ENCODE peak calls at places on chromosomes 5 and 9, in five cellular contexts. One of them, this sample, is unnamed.
A peak's percentile ranks its signal among the peaks of the same experiment; 100 is the strongest.

GRCh38 chr9:81814794-81815464 is 113.3 kb upstream of the SPATA31D4 start:
- DNase-seq in mesenteric fat pad: no peak
- DNase-seq in AG09309: no peak
- DNase-seq in CD8-positive, alpha-beta memory T cell: no peak
- DNase-seq in NCI-H1105 treated with DMSO at 0.1 percent for 48 hours: no peak
- DNase-seq in this sample: no peak

GRCh38 chr5:17114233-17114632 is 103.2 kb upstream of the BASP1 start:
- DNase-seq in mesenteric fat pad: no peak
- DNase-seq in AG09309: no peak
- DNase-seq in CD8-positive, alpha-beta memory T cell: no peak
- DNase-seq in NCI-H1105 treated with DMSO at 0.1 percent for 48 hours: no peak
- DNase-seq in this sample: no peak

GRCh38 chr5:134576386-134577021 is 51.0 kb downstream of the JADE2 start:
- DNase-seq in mesenteric fat pad: no peak
- DNase-seq in AG09309: no peak
- DNase-seq in CD8-positive, alpha-beta memory T cell: no peak
- DNase-seq in NCI-H1105 treated with DMSO at 0.1 percent for 48 hours: no peak
- DNase-seq in this sample: no peak

GRCh38 chr5:125154321-125154811 is 407.9 kb upstream of the ZNF608 start:
- DNase-seq in mesenteric fat pad: no peak
- DNase-seq in AG09309: no peak
- DNase-seq in CD8-positive, alpha-beta memory T cell: no peak
- DNase-seq in NCI-H1105 treated with DMSO at 0.1 percent for 48 hours: no peak
- DNase-seq in this sample: no peak

GRCh38 chr5:154865466-154866184 is 7.2 kb downstream of the CNOT8 start:
- DNase-seq in mesenteric fat pad: no peak
- DNase-seq in AG09309: no peak
- DNase-seq in CD8-positive, alpha-beta memory T cell: no peak
- DNase-seq in NCI-H1105 treated with DMSO at 0.1 percent for 48 hours: no peak
- DNase-seq in this sample: no peak

GRCh38 chr5:150321784-150322183 is 19.1 kb upstream of the ARSI start:
- DNase-seq in mesenteric fat pad: no peak
- DNase-seq in AG09309: no peak
- DNase-seq in CD8-positive, alpha-beta memory T cell: no peak
- DNase-seq in NCI-H1105 treated with DMSO at 0.1 percent for 48 hours: no peak
- DNase-seq in this sample: no peak

GRCh38 chr5:74052441-74052840 is 426.4 kb downstream of the ARHGEF28 start:
- DNase-seq in mesenteric fat pad: no peak
- DNase-seq in AG09309: no peak
- DNase-seq in CD8-positive, alpha-beta memory T cell: no peak
- DNase-seq in NCI-H1105 treated with DMSO at 0.1 percent for 48 hours: no peak
- DNase-seq in this sample: no peak

GRCh38 chr5:163807781-163808180 is 302.4 kb downstream of the MAT2B start:
- DNase-seq in mesenteric fat pad: no peak
- DNase-seq in AG09309: no peak
- DNase-seq in CD8-positive, alpha-beta memory T cell: no peak
- DNase-seq in NCI-H1105 treated with DMSO at 0.1 percent for 48 hours: no peak
- DNase-seq in this sample: no peak

GRCh38 chr9:107700902-107701301 is 211.3 kb upstream of the KLF4 start:
- DNase-seq in mesenteric fat pad: no peak
- DNase-seq in AG09309: no peak
- DNase-seq in CD8-positive, alpha-beta memory T cell: no peak
- DNase-seq in NCI-H1105 treated with DMSO at 0.1 percent for 48 hours: no peak
- DNase-seq in this sample: no peak

GRCh38 chr9:114300153-114300845 is 22.6 kb upstream of the ORM1 start:
- DNase-seq in mesenteric fat pad: no peak
- DNase-seq in AG09309: no peak
- DNase-seq in CD8-positive, alpha-beta memory T cell: no peak
- DNase-seq in NCI-H1105 treated with DMSO at 0.1 percent for 48 hours: no peak
- DNase-seq in this sample: no peak

GRCh38 chr5:142386151-142387021 is 61.6 kb upstream of the SPRY4 start:
- DNase-seq in mesenteric fat pad: no peak
- DNase-seq in AG09309: no peak
- DNase-seq in CD8-positive, alpha-beta memory T cell: no peak
- DNase-seq in NCI-H1105 treated with DMSO at 0.1 percent for 48 hours: no peak
- DNase-seq in this sample: no peak

GRCh38 chr9:2179557-2179956 is 164.4 kb downstream of the SMARCA2 start:
- DNase-seq in mesenteric fat pad: no peak
- DNase-seq in AG09309: no peak
- DNase-seq in CD8-positive, alpha-beta memory T cell: no peak
- DNase-seq in NCI-H1105 treated with DMSO at 0.1 percent for 48 hours: no peak
- DNase-seq in this sample: no peak

GRCh38 chr5:6143523-6143922 is 234.8 kb downstream of the MED10 start:
- DNase-seq in mesenteric fat pad: no peak
- DNase-seq in AG09309: no peak
- DNase-seq in CD8-positive, alpha-beta memory T cell: no peak
- DNase-seq in NCI-H1105 treated with DMSO at 0.1 percent for 48 hours: no peak
- DNase-seq in this sample: no peak

GRCh38 chr9:89558948-89559347 is 45.9 kb upstream of the GADD45G start:
- DNase-seq in mesenteric fat pad: no peak
- DNase-seq in AG09309: no peak
- DNase-seq in CD8-positive, alpha-beta memory T cell: no peak
- DNase-seq in NCI-H1105 treated with DMSO at 0.1 percent for 48 hours: no peak
- DNase-seq in this sample: no peak

GRCh38 chr5:25858019-25858418 is 1180.4 kb downstream of the CDH9 start:
- DNase-seq in mesenteric fat pad: no peak
- DNase-seq in AG09309: no peak
- DNase-seq in CD8-positive, alpha-beta memory T cell: no peak
- DNase-seq in NCI-H1105 treated with DMSO at 0.1 percent for 48 hours: no peak
- DNase-seq in this sample: no peak

GRCh38 chr9:134526798-134527492 is 114.7 kb upstream of the COL5A1 start:
- DNase-seq in mesenteric fat pad: peak; percentile 84
- DNase-seq in AG09309: no peak
- DNase-seq in CD8-positive, alpha-beta memory T cell: no peak
- DNase-seq in NCI-H1105 treated with DMSO at 0.1 percent for 48 hours: no peak
- DNase-seq in this sample: no peak

GRCh38 chr9:135783540-135784245 is 81.7 kb downstream of the KCNT1 start:
- DNase-seq in mesenteric fat pad: no peak
- DNase-seq in AG09309: no peak
- DNase-seq in CD8-positive, alpha-beta memory T cell: no peak
- DNase-seq in NCI-H1105 treated with DMSO at 0.1 percent for 48 hours: no peak
- DNase-seq in this sample: no peak

GRCh38 chr5:113663879-113664278 is 150.4 kb downstream of the YTHDC2 start:
- DNase-seq in mesenteric fat pad: no peak
- DNase-seq in AG09309: no peak
- DNase-seq in CD8-positive, alpha-beta memory T cell: no peak
- DNase-seq in NCI-H1105 treated with DMSO at 0.1 percent for 48 hours: no peak
- DNase-seq in this sample: no peak

GRCh38 chr9:99140685-99141314 is 35.9 kb downstream of the TGFBR1 start:
- DNase-seq in mesenteric fat pad: no peak
- DNase-seq in AG09309: peak; percentile 33
- DNase-seq in CD8-positive, alpha-beta memory T cell: peak; percentile 31
- DNase-seq in NCI-H1105 treated with DMSO at 0.1 percent for 48 hours: no peak
- DNase-seq in this sample: peak; percentile 59

GRCh38 chr9:89658401-89658800 is 53.6 kb downstream of the GADD45G start:
- DNase-seq in mesenteric fat pad: no peak
- DNase-seq in AG09309: no peak
- DNase-seq in CD8-positive, alpha-beta memory T cell: no peak
- DNase-seq in NCI-H1105 treated with DMSO at 0.1 percent for 48 hours: no peak
- DNase-seq in this sample: no peak

GRCh38 chr5:98170994-98171393 is 602.5 kb upstream of the RGMB start:
- DNase-seq in mesenteric fat pad: no peak
- DNase-seq in AG09309: no peak
- DNase-seq in CD8-positive, alpha-beta memory T cell: no peak
- DNase-seq in NCI-H1105 treated with DMSO at 0.1 percent for 48 hours: no peak
- DNase-seq in this sample: no peak

GRCh38 chr9:87884578-87885459 is 2.1 kb downstream of the SPATA31E1 start:
- DNase-seq in mesenteric fat pad: no peak
- DNase-seq in AG09309: no peak
- DNase-seq in CD8-positive, alpha-beta memory T cell: no peak
- DNase-seq in NCI-H1105 treated with DMSO at 0.1 percent for 48 hours: no peak
- DNase-seq in this sample: no peak

GRCh38 chr5:1293997-1294838 is 650 bp downstream of the TERT start:
- DNase-seq in mesenteric fat pad: peak; percentile 87
- DNase-seq in AG09309: no peak
- DNase-seq in CD8-positive, alpha-beta memory T cell: no peak
- DNase-seq in NCI-H1105 treated with DMSO at 0.1 percent for 48 hours: no peak
- DNase-seq in this sample: no peak

GRCh38 chr5:123538670-123539459 is 26.9 kb downstream of the CSNK1G3 start:
- DNase-seq in mesenteric fat pad: no peak
- DNase-seq in AG09309: no peak
- DNase-seq in CD8-positive, alpha-beta memory T cell: no peak
- DNase-seq in NCI-H1105 treated with DMSO at 0.1 percent for 48 hours: no peak
- DNase-seq in this sample: no peak

GRCh38 chr9:133773889-133774655 is 35.9 kb upstream of the SARDH start:
- DNase-seq in mesenteric fat pad: peak; percentile 74
- DNase-seq in AG09309: no peak
- DNase-seq in CD8-positive, alpha-beta memory T cell: no peak
- DNase-seq in NCI-H1105 treated with DMSO at 0.1 percent for 48 hours: no peak
- DNase-seq in this sample: no peak

GRCh38 chr5:151953833-151954232 is 29.2 kb upstream of the GLRA1 start:
- DNase-seq in mesenteric fat pad: no peak
- DNase-seq in AG09309: no peak
- DNase-seq in CD8-positive, alpha-beta memory T cell: no peak
- DNase-seq in NCI-H1105 treated with DMSO at 0.1 percent for 48 hours: no peak
- DNase-seq in this sample: no peak

GRCh38 chr5:124895236-124895635 is 148.8 kb upstream of the ZNF608 start:
- DNase-seq in mesenteric fat pad: no peak
- DNase-seq in AG09309: no peak
- DNase-seq in CD8-positive, alpha-beta memory T cell: no peak
- DNase-seq in NCI-H1105 treated with DMSO at 0.1 percent for 48 hours: no peak
- DNase-seq in this sample: no peak

GRCh38 chr5:134240421-134240962 is 14.6 kb upstream of the PPP2CA start:
- DNase-seq in mesenteric fat pad: no peak
- DNase-seq in AG09309: no peak
- DNase-seq in CD8-positive, alpha-beta memory T cell: no peak
- DNase-seq in NCI-H1105 treated with DMSO at 0.1 percent for 48 hours: no peak
- DNase-seq in this sample: peak; percentile 35

GRCh38 chr5:170743876-170744212 is 39.7 kb upstream of the GABRP start:
- DNase-seq in mesenteric fat pad: no peak
- DNase-seq in AG09309: no peak
- DNase-seq in CD8-positive, alpha-beta memory T cell: no peak
- DNase-seq in NCI-H1105 treated with DMSO at 0.1 percent for 48 hours: no peak
- DNase-seq in this sample: no peak

GRCh38 chr5:113789769-113790168 is 276.3 kb downstream of the YTHDC2 start:
- DNase-seq in mesenteric fat pad: no peak
- DNase-seq in AG09309: no peak
- DNase-seq in CD8-positive, alpha-beta memory T cell: no peak
- DNase-seq in NCI-H1105 treated with DMSO at 0.1 percent for 48 hours: no peak
- DNase-seq in this sample: no peak

GRCh38 chr5:139392678-139393496 is 2.0 kb downstream of the PROB1 start:
- DNase-seq in mesenteric fat pad: no peak
- DNase-seq in AG09309: no peak
- DNase-seq in CD8-positive, alpha-beta memory T cell: peak; percentile 78
- DNase-seq in NCI-H1105 treated with DMSO at 0.1 percent for 48 hours: no peak
- DNase-seq in this sample: peak; percentile 48

GRCh38 chr5:67206381-67207328 is 10.1 kb upstream of the CD180 start:
- DNase-seq in mesenteric fat pad: no peak
- DNase-seq in AG09309: no peak
- DNase-seq in CD8-positive, alpha-beta memory T cell: peak; percentile 73
- DNase-seq in NCI-H1105 treated with DMSO at 0.1 percent for 48 hours: no peak
- DNase-seq in this sample: no peak

GRCh38 chr9:131610231-131610761 is 65.0 kb downstream of the PRRT1B start:
- DNase-seq in mesenteric fat pad: no peak
- DNase-seq in AG09309: peak; percentile 77
- DNase-seq in CD8-positive, alpha-beta memory T cell: no peak
- DNase-seq in NCI-H1105 treated with DMSO at 0.1 percent for 48 hours: no peak
- DNase-seq in this sample: peak; percentile 73

GRCh38 chr5:40021007-40021406 is 596.2 kb upstream of the DAB2 start:
- DNase-seq in mesenteric fat pad: no peak
- DNase-seq in AG09309: no peak
- DNase-seq in CD8-positive, alpha-beta memory T cell: no peak
- DNase-seq in NCI-H1105 treated with DMSO at 0.1 percent for 48 hours: no peak
- DNase-seq in this sample: no peak